ENCODE peak calls at places on chromosomes 3 and 15, in seven cellular contexts. Z is C1 segment of cervical spinal cord, M is frontal cortex, N is IMR-90, X is tibial artery, Y is NCI-H774, I is Right ventricle myocardium superior. F is an unnamed sample.

GRCh38 chr3:129623447-129624118 is 17.1 kb upstream of the PLXND1 start:
- DNase-seq in M (no peak), Z (no peak), Y (no peak), N (no peak), X (no peak), I (peak), F (peak)

GRCh38 chr15:91291673-91292072 is 191.6 kb downstream of the SV2B start:
- DNase-seq in Z (no peak), X (no peak), Y (no peak), I (no peak), N (peak), M (no peak), F (no peak)

GRCh38 chr3:47019201-47019600 is 39.7 kb downstream of the NBEAL2 start:
- DNase-seq in I (no peak), Y (no peak), X (no peak), M (no peak), N (peak), Z (no peak), F (no peak)

GRCh38 chr3:10204921-10205320 is 40.2 kb downstream of the IRAK2 start:
- DNase-seq in Y (no peak), M (no peak), I (no peak), Z (no peak), N (peak), X (no peak), F (no peak)

GRCh38 chr3:157542711-157543485 is 39.7 kb upstream of the VEPH1 start:
- DNase-seq in I (peak), X (peak), Y (no peak), N (peak), M (no peak), Z (no peak), F (peak)

GRCh38 chr3:76199382-76199781 is 414.0 kb upstream of the ZNF717 start:
- DNase-seq in I (no peak), M (no peak), Y (no peak), N (no peak), Z (no peak), X (no peak), F (no peak)

GRCh38 chr3:126155819-126156218 is 24.6 kb downstream of the ALDH1L1 start:
- DNase-seq in Z (no peak), M (no peak), I (no peak), N (no peak), X (no peak), Y (no peak), F (no peak)

GRCh38 chr15:100241572-100242479 is 99.9 kb downstream of the ADAMTS17 start:
- DNase-seq in N (no peak), X (peak), Y (peak), Z (no peak), M (no peak), I (no peak), F (no peak)

GRCh38 chr15:59313703-59314332 is 58.9 kb downstream of the MYO1E start:
- DNase-seq in Z (peak), X (peak), N (peak), Y (peak), I (peak), M (no peak), F (peak)

F was measured in kidney.